ENCODE peak calls at places on chromosomes 5 and 9, in ten cellular contexts. N, R, J, X, S, E, A, U, Q and B are unnamed samples.

GRCh38 chr9:15138357-15138686 is 168.7 kb downstream of the TTC39B start:
- DNase-seq in Q (no peak), A (no peak), S (no peak), E (no peak), R (no peak), N (no peak), J (no peak), X (no peak), U (no peak), B (no peak)

GRCh38 chr9:126875780-126876510 is 15.5 kb downstream of the ZBTB34 start:
- DNase-seq in E (no peak), A (no peak), Q (no peak), U (no peak), J (no peak), R (no peak), X (no peak), N (no peak), S (no peak), B (no peak)

GRCh38 chr5:40446910-40447309 is 232.8 kb upstream of the PTGER4 start:
- DNase-seq in A (peak), R (no peak), U (no peak), N (no peak), S (no peak), E (no peak), Q (no peak), X (peak), J (no peak), B (no peak)

GRCh38 chr5:120677481-120677880 is 213.4 kb downstream of the PRR16 start:
- DNase-seq in X (no peak), A (no peak), S (no peak), J (no peak), U (no peak), E (no peak), Q (no peak), R (no peak), N (no peak), B (no peak)

GRCh38 chr9:101463397-101463796 is 27.8 kb upstream of the ALDOB start:
- DNase-seq in E (no peak), J (no peak), A (peak), X (peak), S (no peak), N (no peak), R (no peak), U (no peak), Q (no peak), B (no peak)

GRCh38 chr5:16894236-16895057 is 41.6 kb downstream of the MYO10 start:
- DNase-seq in N (no peak), Q (no peak), J (no peak), X (peak), R (no peak), U (no peak), A (peak), E (peak), S (no peak), B (no peak)

GRCh38 chr5:179841621-179842020 is 17.0 kb downstream of the MRNIP start:
- DNase-seq in X (no peak), E (no peak), U (no peak), N (no peak), S (no peak), R (no peak), A (no peak), J (no peak), Q (no peak), B (no peak)

GRCh38 chr9:127557466-127557869 is 54.6 kb upstream of the STXBP1 start:
- DNase-seq in E (peak), X (peak), A (peak), S (no peak), N (no peak), U (no peak), J (no peak), Q (no peak), R (no peak), B (no peak)

GRCh38 chr9:105466898-105467455 is 19.1 kb downstream of the FSD1L start:
- DNase-seq in S (no peak), E (no peak), J (no peak), U (no peak), A (peak), N (no peak), R (no peak), X (no peak), Q (no peak), B (no peak)

GRCh38 chr5:109964136-109964535 is 274.4 kb downstream of the MAN2A1 start:
- DNase-seq in R (no peak), E (no peak), S (no peak), N (no peak), X (no peak), Q (no peak), A (no peak), U (no peak), J (no peak), B (no peak)

GRCh38 chr5:25414746-25415145 is 770.0 kb upstream of the CDH10 start:
- DNase-seq in U (no peak), Q (no peak), R (no peak), N (no peak), A (no peak), J (no peak), S (no peak), X (peak), E (no peak), B (no peak)

GRCh38 chr5:15238006-15238405 is 262.0 kb upstream of the FBXL7 start:
- DNase-seq in J (no peak), N (no peak), S (no peak), E (no peak), A (no peak), R (no peak), U (no peak), Q (no peak), X (no peak), B (no peak)

GRCh38 chr5:1358726-1359025 is 13.8 kb upstream of the CLPTM1L start:
- DNase-seq in N (no peak), A (no peak), X (no peak), J (no peak), Q (no peak), S (no peak), R (no peak), U (no peak), E (no peak), B (no peak)

GRCh38 chr9:72947987-72948465 is 4.8 kb downstream of the ALDH1A1 start:
- DNase-seq in R (no peak), S (no peak), X (no peak), A (no peak), J (no peak), U (no peak), Q (no peak), N (no peak), E (no peak), B (no peak)

GRCh38 chr9:72871685-72872084 is 81.2 kb downstream of the ALDH1A1 start:
- DNase-seq in Q (no peak), E (peak), N (no peak), X (peak), R (no peak), U (no peak), S (no peak), A (peak), J (no peak), B (no peak)

GRCh38 chr5:151633892-151634291 is 42.8 kb upstream of the FAT2 start:
- DNase-seq in Q (no peak), N (no peak), U (no peak), X (no peak), S (no peak), J (no peak), E (no peak), A (no peak), R (no peak), B (no peak)

GRCh38 chr9:16136961-16137360 is 584.1 kb downstream of the CCDC171 start:
- DNase-seq in E (no peak), A (peak), S (no peak), X (peak), R (no peak), Q (no peak), N (no peak), J (no peak), U (no peak), B (no peak)

GRCh38 chr5:142408536-142409252 is 83.9 kb upstream of the SPRY4 start:
- DNase-seq in A (no peak), U (no peak), X (no peak), S (no peak), J (no peak), R (no peak), E (no peak), N (no peak), Q (no peak), B (no peak)

GRCh38 chr9:30172206-30172605 is 2212.2 kb upstream of the ACO1 start:
- DNase-seq in Q (no peak), R (no peak), A (no peak), E (no peak), S (no peak), X (peak), U (no peak), J (no peak), N (no peak), B (no peak)